ENCODE peak calls at places on chromosomes 13 and 19, in ten cellular contexts. B is stimulated activated CD8-positive, alpha-beta memory T cell treated with anti-CD3 and anti-CD28 coated beads, Interleukin-4, amount 100 ng/mL, for 1 hour; X is cardiac fibroblast; Q is stimulated activated CD4-positive, alpha-beta T cell treated with anti-CD3 and anti-CD28 coated beads, Interleukin-2, amount 100 ng/mL, for 24 hours; L is NCI-H460; V is GM04504; D is activated naive CD4-positive, alpha-beta T cell; Z is RPMI7951; J is GM03348; T is skeletal muscle cell. S is an unnamed sample.

GRCh38 chr19:32333227-32333626 is 12.2 kb upstream of the ZNF507 start:
- DNase-seq in B (no peak), X (no peak), Q (no peak), L (no peak), V (no peak), D (no peak), Z (no peak), J (no peak), T (no peak), S (no peak)

GRCh38 chr19:3880471-3881271 is at the start of gene ATCAY:
- DNase-seq in B (no peak), X (no peak), Q (no peak), L (no peak), V (no peak), D (no peak), Z (no peak), J (peak; percentile 5), T (no peak), S (no peak)

GRCh38 chr13:112583592-112584277 is 4.2 kb downstream of the TUBGCP3 start:
- DNase-seq in B (no peak), X (no peak), Q (no peak), L (no peak), V (no peak), D (no peak), Z (no peak), J (no peak), T (no peak), S (no peak)

GRCh38 chr13:25945596-25945995 is 106.2 kb downstream of the SHISA2 start:
- DNase-seq in B (no peak), X (no peak), Q (no peak), L (no peak), V (no peak), D (no peak), Z (no peak), J (no peak), T (peak; percentile 42), S (no peak)

GRCh38 chr19:17026041-17026658 is 460 bp downstream of the CPAMD8 start:
- DNase-seq in B (no peak), X (no peak), Q (no peak), L (no peak), V (no peak), D (no peak), Z (no peak), J (no peak), T (no peak), S (no peak)

GRCh38 chr13:40026741-40027140 is 371.3 kb downstream of the COG6 start:
- DNase-seq in B (no peak), X (no peak), Q (peak; percentile 61), L (no peak), V (no peak), D (peak; percentile 9), Z (peak; percentile 3), J (no peak), T (no peak), S (peak; percentile 66)

GRCh38 chr19:41407271-41407670 is 9.7 kb downstream of the BCKDHA start:
- DNase-seq in B (no peak), X (no peak), Q (no peak), L (no peak), V (no peak), D (no peak), Z (no peak), J (no peak), T (no peak), S (no peak)

GRCh38 chr13:26872444-26873173 is 112.0 kb upstream of the GPR12 start:
- DNase-seq in B (peak; percentile 22), X (peak; percentile 48), Q (peak; percentile 71), L (peak; percentile 39), V (peak; percentile 6), D (peak; percentile 2), Z (peak; percentile 14), J (peak; percentile 67), T (no peak), S (peak; percentile 16)

GRCh38 chr19:2770055-2771013 is 12.7 kb downstream of the SGTA start:
- DNase-seq in B (no peak), X (peak; percentile 57), Q (no peak), L (no peak), V (no peak), D (no peak), Z (no peak), J (peak; percentile 68), T (no peak), S (no peak)

GRCh38 chr19:10412257-10412977 is 7.9 kb upstream of the PDE4A start:
- DNase-seq in B (no peak), X (no peak), Q (no peak), L (no peak), V (no peak), D (no peak), Z (no peak), J (no peak), T (no peak), S (peak; percentile 59)

GRCh38 chr13:33208290-33208990 is 77.1 kb downstream of the STARD13 start:
- DNase-seq in B (no peak), X (no peak), Q (no peak), L (no peak), V (no peak), D (no peak), Z (no peak), J (no peak), T (no peak), S (no peak)

GRCh38 chr19:36008336-36008978 is at the start of gene SYNE4:
- DNase-seq in B (no peak), X (no peak), Q (no peak), L (no peak), V (no peak), D (no peak), Z (no peak), J (no peak), T (no peak), S (no peak)

GRCh38 chr19:43430142-43430710 is 15.5 kb downstream of the TEX101 start:
- DNase-seq in B (no peak), X (peak; percentile 8), Q (no peak), L (no peak), V (no peak), D (no peak), Z (peak; percentile 61), J (no peak), T (no peak), S (no peak)

S was measured in T-helper 2 cell treated with Interferon-gamma antibody and Interleukin-4, amounts not matched to agents 5 μg/mL and 100 μg/mL, for 36 hours.